ENCODE peak calls at places on chromosomes 6 and 20, in ten cellular contexts. J, X, A, D, Q, N, L, V, G and E are unnamed samples. For H3K36me3, the result is how much of the 10 kb centered on the place peaks cover.

GRCh38 chr6:134177753-134178229 is 125.4 kb upstream of the SLC2A12 start:
- DNase-seq in J (no peak), X (peak), A (peak), D (peak), Q (no peak), N (no peak), L (no peak), V (peak), G (no peak), E (no peak)

GRCh38 chr6:113763883-113764282 is 93.3 kb upstream of the MARCKS start:
- DNase-seq in J (no peak), X (no peak), A (no peak), D (peak), Q (no peak), N (no peak), L (no peak), V (no peak), G (no peak), E (no peak)

GRCh38 chr6:30493643-30494250 is 4.4 kb downstream of the HLA-E start:
- DNase-seq in J (no peak), X (no peak), A (peak), D (no peak), Q (no peak), N (no peak), L (peak), V (no peak), G (no peak), E (no peak)

GRCh38 chr6:900716-901605 is 208.0 kb upstream of the EXOC2 start:
- DNase-seq in J (no peak), X (peak), A (no peak), D (no peak), Q (no peak), N (no peak), L (no peak), V (no peak), G (no peak), E (peak)

GRCh38 chr20:20593447-20594170 is 118.8 kb downstream of the RALGAPA2 start:
- DNase-seq in J (no peak), X (peak), A (no peak), D (peak), Q (no peak), N (peak), L (peak), V (no peak), G (no peak), E (no peak)

GRCh38 chr6:132410840-132411239 is 9.6 kb upstream of the MOXD1 start:
- DNase-seq in J (no peak), X (no peak), A (no peak), D (no peak), Q (no peak), N (no peak), L (no peak), V (no peak), G (no peak), E (no peak)

GRCh38 chr20:34015401-34016335 is 22.0 kb downstream of the RALY start:
- DNase-seq in J (no peak), X (no peak), A (no peak), D (no peak), Q (no peak), N (no peak), L (no peak), V (no peak), G (no peak), E (no peak)

GRCh38 chr6:16404456-16404855 is 166.1 kb downstream of the GMPR start:
- DNase-seq in J (no peak), X (no peak), A (no peak), D (no peak), Q (no peak), N (no peak), L (no peak), V (no peak), G (no peak), E (no peak)

GRCh38 chr6:133985970-133986369 is 32.9 kb downstream of the TBPL1 start:
- DNase-seq in J (no peak), X (no peak), A (no peak), D (no peak), Q (no peak), N (no peak), L (no peak), V (no peak), G (no peak), E (no peak)

GRCh38 chr6:23659125-23659524 is 466.9 kb upstream of the NRSN1 start:
- DNase-seq in J (no peak), X (peak), A (no peak), D (peak), Q (no peak), N (peak), L (no peak), V (no peak), G (no peak), E (no peak)

GRCh38 chr6:133756046-133756445 is 132.9 kb upstream of the TCF21 start:
- DNase-seq in J (no peak), X (no peak), A (no peak), D (peak), Q (no peak), N (no peak), L (no peak), V (no peak), G (no peak), E (no peak)

GRCh38 chr6:75266716-75267291 is 17.8 kb downstream of the TMEM30A start:
- DNase-seq in J (no peak), X (peak), A (no peak), D (no peak), Q (no peak), N (peak), L (no peak), V (no peak), G (no peak), E (no peak)

GRCh38 chr20:46644160-46644559 is 7.1 kb downstream of the SLC13A3 start:
- DNase-seq in J (no peak), X (no peak), A (no peak), D (no peak), Q (no peak), N (no peak), L (no peak), V (no peak), G (no peak), E (no peak)

GRCh38 chr20:48986899-48987298 is 59.2 kb upstream of the CSE1L start:
- DNase-seq in J (no peak), X (peak), A (no peak), D (no peak), Q (no peak), N (no peak), L (no peak), V (no peak), G (no peak), E (no peak)
- H3K36me3 ChIP-seq in J (under half), X (half or more), A (half or more), D (under half), Q (half or more), N (half or more), L (half or more), V (under half), G (half or more), E (under half)

DNA sequence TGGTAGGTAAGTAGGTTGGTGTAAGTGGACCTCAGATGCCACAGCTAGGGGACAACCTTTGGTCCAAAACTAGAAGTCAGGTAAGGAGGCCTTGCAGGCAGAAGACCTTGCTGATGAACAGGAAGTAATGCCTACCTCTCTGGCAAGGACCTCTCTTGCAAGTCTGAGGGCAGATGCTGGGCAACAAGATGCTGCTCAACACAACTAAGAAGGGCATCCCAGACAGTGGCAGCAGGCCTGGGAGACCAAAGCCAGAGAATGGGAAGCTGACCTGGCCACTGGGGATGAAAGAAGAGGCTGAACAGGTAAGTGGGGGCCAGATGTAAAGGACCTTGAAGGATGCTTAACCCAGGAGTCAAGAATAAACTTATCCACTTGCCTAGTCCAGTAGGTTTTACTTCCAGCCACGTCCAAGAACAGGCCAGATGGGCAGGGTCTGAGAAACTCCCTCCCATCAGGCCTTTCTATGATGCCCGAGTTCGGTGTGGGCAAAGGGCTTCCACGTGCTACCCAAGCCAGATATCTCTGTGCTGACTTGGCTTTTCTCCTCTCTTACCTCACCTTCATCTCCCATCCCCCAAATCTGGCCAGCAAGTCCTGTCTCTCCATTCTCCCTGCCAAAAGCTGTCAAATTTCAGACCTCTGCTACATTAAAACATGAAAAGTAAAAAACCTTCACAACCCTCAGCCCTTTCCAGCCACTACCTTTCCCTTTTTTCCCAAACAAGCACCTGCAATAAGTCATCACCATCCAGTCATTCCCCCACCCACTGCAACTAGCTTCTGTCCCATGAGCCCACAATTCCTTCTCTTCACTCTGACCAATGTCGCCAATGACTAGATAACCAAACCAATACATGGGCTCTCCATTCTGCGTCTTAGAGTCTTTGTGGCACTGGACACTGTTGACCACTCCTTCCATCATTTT is 11.5 kb upstream of the PLCG1 start:
- DNase-seq in J (no peak), X (no peak), A (no peak), D (no peak), Q (no peak), N (no peak), L (no peak), V (no peak), G (no peak), E (peak)
- H3K36me3 ChIP-seq in J (under half), X (under half), A (under half), D (half or more), Q (half or more), N (under half), L (under half), V (under half), G (half or more), E (under half)

GRCh38 chr6:34855463-34855862 is 32.4 kb downstream of the TAF11 start:
- DNase-seq in J (no peak), X (no peak), A (no peak), D (no peak), Q (no peak), N (no peak), L (no peak), V (no peak), G (no peak), E (no peak)

GRCh38 chr6:34864007-34864406 is 23.8 kb downstream of the TAF11 start:
- DNase-seq in J (no peak), X (no peak), A (no peak), D (no peak), Q (no peak), N (no peak), L (no peak), V (no peak), G (no peak), E (no peak)

GRCh38 chr6:34859951-34860350 is 27.9 kb downstream of the TAF11 start:
- DNase-seq in J (no peak), X (no peak), A (no peak), D (no peak), Q (no peak), N (no peak), L (no peak), V (no peak), G (no peak), E (no peak)

GRCh38 chr6:34858681-34859080 is 29.2 kb downstream of the TAF11 start:
- DNase-seq in J (no peak), X (peak), A (no peak), D (no peak), Q (no peak), N (no peak), L (no peak), V (no peak), G (no peak), E (no peak)
- H3K36me3 ChIP-seq in J (under half), X (half or more), A (under half), D (under half), Q (half or more), N (half or more), L (half or more), V (under half), G (half or more), E (half or more)

GRCh38 chr20:4625687-4626086 is 96.0 kb upstream of the PRND start:
- DNase-seq in J (no peak), X (no peak), A (no peak), D (no peak), Q (no peak), N (no peak), L (no peak), V (no peak), G (no peak), E (no peak)
- H3K36me3 ChIP-seq in J (under half), X (under half), A (under half), D (under half), Q (under half), N (under half), L (under half), V (under half), G (under half), E (under half)

GRCh38 chr6:69026715-69027114 is 391.6 kb downstream of the ADGRB3 start:
- DNase-seq in J (no peak), X (no peak), A (no peak), D (no peak), Q (no peak), N (no peak), L (no peak), V (no peak), G (no peak), E (no peak)
- H3K36me3 ChIP-seq in J (under half), X (under half), A (under half), D (under half), Q (under half), N (under half), L (under half), V (under half), G (under half), E (under half)

GRCh38 chr6:144234935-144235334 is 50.2 kb upstream of the UTRN start:
- DNase-seq in J (no peak), X (no peak), A (no peak), D (no peak), Q (no peak), N (no peak), L (no peak), V (no peak), G (no peak), E (no peak)

GRCh38 chr6:144234399-144234798 is 50.7 kb upstream of the UTRN start:
- DNase-seq in J (no peak), X (no peak), A (no peak), D (no peak), Q (no peak), N (no peak), L (peak), V (no peak), G (no peak), E (no peak)

DNA sequence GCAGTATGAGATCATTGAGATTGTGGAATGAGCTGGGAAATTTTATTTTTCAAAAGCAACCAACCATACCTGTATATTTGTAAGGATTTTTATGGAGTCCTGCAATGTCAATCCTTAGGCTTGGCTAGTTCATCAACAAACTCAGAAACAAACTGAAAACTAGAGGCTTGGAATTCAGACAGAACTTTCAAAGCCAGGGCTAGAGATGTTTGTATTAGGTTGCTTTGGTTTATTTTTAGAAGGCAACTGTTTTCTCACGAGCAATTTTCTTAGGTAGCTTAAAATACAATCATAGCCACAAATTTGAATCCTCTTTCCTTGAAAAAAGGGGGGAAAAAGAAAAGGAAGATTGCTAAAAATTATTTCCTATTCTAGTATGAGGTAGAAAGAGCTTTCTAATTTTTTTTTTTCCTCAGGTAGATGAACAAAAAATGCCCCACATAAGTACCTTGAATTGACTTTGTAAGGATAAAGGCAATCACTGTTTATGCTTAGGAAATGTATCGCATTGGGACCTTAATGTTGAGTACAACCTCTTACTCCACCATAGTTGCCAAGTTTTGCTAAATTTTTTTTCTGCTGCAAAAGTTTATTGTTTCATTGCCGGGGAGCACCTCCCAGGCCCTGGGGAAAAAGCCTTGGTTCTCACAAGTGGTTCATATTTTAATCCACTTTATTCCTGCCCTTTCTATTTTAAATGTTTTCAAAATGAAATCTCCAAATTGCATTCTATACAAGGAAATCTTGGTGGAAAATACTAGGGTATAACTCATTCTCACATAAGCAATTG is 52.5 kb upstream of the UTRN start:
- DNase-seq in J (no peak), X (no peak), A (no peak), D (no peak), Q (no peak), N (no peak), L (no peak), V (no peak), G (no peak), E (no peak)
- H3K36me3 ChIP-seq in J (under half), X (under half), A (under half), D (under half), Q (under half), N (under half), L (under half), V (under half), G (under half), E (under half)